ENCODE peak calls at places on chromosome 4, in six cellular contexts. One of them, this sample, is unnamed.

GRCh38 chr4:140335076-140335475 is 38.4 kb upstream of the SCOC start:
- DNase-seq in sciatic nerve: no peak
- DNase-seq in AG09319: no peak
- DNase-seq in GDM1: no peak
- DNase-seq in stimulated activated CD4-positive, alpha-beta T cell treated with anti-CD3 and anti-CD28 coated beads, Interleukin-12 subunit alpha, Interleukin-12 subunit beta, amount 100 ng/mL, for 48 hours: no peak
- DNase-seq in nephron progenitor cell: no peak
- DNase-seq in this sample: no peak

GRCh38 chr4:117085185-117085701 is at the start of gene TRAM1L1:
- DNase-seq in nephron progenitor cell: peak
- DNase-seq in sciatic nerve: peak
- DNase-seq in GDM1: peak
- DNase-seq in stimulated activated CD4-positive, alpha-beta T cell treated with anti-CD3 and anti-CD28 coated beads, Interleukin-12 subunit alpha, Interleukin-12 subunit beta, amount 100 ng/mL, for 48 hours: no peak
- DNase-seq in AG09319: peak
- DNase-seq in this sample: peak

GRCh38 chr4:141926414-141926813 is 290.0 kb downstream of the IL15 start:
- DNase-seq in GDM1: no peak
- DNase-seq in stimulated activated CD4-positive, alpha-beta T cell treated with anti-CD3 and anti-CD28 coated beads, Interleukin-12 subunit alpha, Interleukin-12 subunit beta, amount 100 ng/mL, for 48 hours: no peak
- DNase-seq in nephron progenitor cell: no peak
- DNase-seq in sciatic nerve: no peak
- DNase-seq in AG09319: no peak
- DNase-seq in this sample: no peak

GRCh38 chr4:23717528-23718248 is 172.2 kb downstream of the PPARGC1A start:
- DNase-seq in GDM1: no peak
- DNase-seq in AG09319: no peak
- DNase-seq in stimulated activated CD4-positive, alpha-beta T cell treated with anti-CD3 and anti-CD28 coated beads, Interleukin-12 subunit alpha, Interleukin-12 subunit beta, amount 100 ng/mL, for 48 hours: no peak
- DNase-seq in sciatic nerve: no peak
- DNase-seq in nephron progenitor cell: no peak
- DNase-seq in this sample: no peak

GRCh38 chr4:86032476-86033022 is 327.3 kb downstream of the MAPK10 start:
- DNase-seq in GDM1: peak
- DNase-seq in nephron progenitor cell: no peak
- DNase-seq in AG09319: peak
- DNase-seq in stimulated activated CD4-positive, alpha-beta T cell treated with anti-CD3 and anti-CD28 coated beads, Interleukin-12 subunit alpha, Interleukin-12 subunit beta, amount 100 ng/mL, for 48 hours: no peak
- DNase-seq in sciatic nerve: no peak
- DNase-seq in this sample: no peak

GRCh38 chr4:171203425-171203824 is 609.8 kb upstream of the GALNTL6 start:
- DNase-seq in sciatic nerve: no peak
- DNase-seq in nephron progenitor cell: no peak
- DNase-seq in AG09319: no peak
- DNase-seq in stimulated activated CD4-positive, alpha-beta T cell treated with anti-CD3 and anti-CD28 coated beads, Interleukin-12 subunit alpha, Interleukin-12 subunit beta, amount 100 ng/mL, for 48 hours: no peak
- DNase-seq in GDM1: no peak
- DNase-seq in this sample: no peak

GRCh38 chr4:212438-213174 is 88.3 kb downstream of the ZNF718 start:
- DNase-seq in sciatic nerve: peak
- DNase-seq in stimulated activated CD4-positive, alpha-beta T cell treated with anti-CD3 and anti-CD28 coated beads, Interleukin-12 subunit alpha, Interleukin-12 subunit beta, amount 100 ng/mL, for 48 hours: no peak
- DNase-seq in nephron progenitor cell: peak
- DNase-seq in AG09319: peak
- DNase-seq in GDM1: no peak
- DNase-seq in this sample: no peak

GRCh38 chr4:128725405-128725804 is 84.1 kb upstream of the JADE1 start:
- DNase-seq in nephron progenitor cell: no peak
- DNase-seq in sciatic nerve: no peak
- DNase-seq in GDM1: no peak
- DNase-seq in stimulated activated CD4-positive, alpha-beta T cell treated with anti-CD3 and anti-CD28 coated beads, Interleukin-12 subunit alpha, Interleukin-12 subunit beta, amount 100 ng/mL, for 48 hours: no peak
- DNase-seq in AG09319: no peak
- DNase-seq in this sample: no peak

GRCh38 chr4:41290486-41290885 is 33.8 kb downstream of the UCHL1 start:
- DNase-seq in stimulated activated CD4-positive, alpha-beta T cell treated with anti-CD3 and anti-CD28 coated beads, Interleukin-12 subunit alpha, Interleukin-12 subunit beta, amount 100 ng/mL, for 48 hours: no peak
- DNase-seq in GDM1: no peak
- DNase-seq in nephron progenitor cell: no peak
- DNase-seq in AG09319: no peak
- DNase-seq in sciatic nerve: no peak
- DNase-seq in this sample: no peak

GRCh38 chr4:98688416-98689290 is 30.2 kb upstream of the TSPAN5 start:
- DNase-seq in GDM1: no peak
- DNase-seq in nephron progenitor cell: no peak
- DNase-seq in AG09319: no peak
- DNase-seq in sciatic nerve: no peak
- DNase-seq in stimulated activated CD4-positive, alpha-beta T cell treated with anti-CD3 and anti-CD28 coated beads, Interleukin-12 subunit alpha, Interleukin-12 subunit beta, amount 100 ng/mL, for 48 hours: peak
- DNase-seq in this sample: no peak

GRCh38 chr4:154490589-154491340 is 834 bp downstream of the DCHS2 start:
- DNase-seq in nephron progenitor cell: peak
- DNase-seq in stimulated activated CD4-positive, alpha-beta T cell treated with anti-CD3 and anti-CD28 coated beads, Interleukin-12 subunit alpha, Interleukin-12 subunit beta, amount 100 ng/mL, for 48 hours: no peak
- DNase-seq in sciatic nerve: peak
- DNase-seq in GDM1: no peak
- DNase-seq in AG09319: no peak
- DNase-seq in this sample: peak

GRCh38 chr4:823761-824460 is 2.0 kb downstream of the CPLX1 start:
- DNase-seq in GDM1: no peak
- DNase-seq in AG09319: no peak
- DNase-seq in nephron progenitor cell: no peak
- DNase-seq in stimulated activated CD4-positive, alpha-beta T cell treated with anti-CD3 and anti-CD28 coated beads, Interleukin-12 subunit alpha, Interleukin-12 subunit beta, amount 100 ng/mL, for 48 hours: no peak
- DNase-seq in sciatic nerve: no peak
- DNase-seq in this sample: no peak

GRCh38 chr4:114034189-114034588 is 54.7 kb upstream of the ARSJ start:
- DNase-seq in GDM1: no peak
- DNase-seq in AG09319: no peak
- DNase-seq in sciatic nerve: no peak
- DNase-seq in nephron progenitor cell: no peak
- DNase-seq in stimulated activated CD4-positive, alpha-beta T cell treated with anti-CD3 and anti-CD28 coated beads, Interleukin-12 subunit alpha, Interleukin-12 subunit beta, amount 100 ng/mL, for 48 hours: no peak
- DNase-seq in this sample: no peak

GRCh38 chr4:38449506-38450174 is 214.4 kb upstream of the KLF3 start:
- DNase-seq in sciatic nerve: no peak
- DNase-seq in AG09319: no peak
- DNase-seq in GDM1: no peak
- DNase-seq in nephron progenitor cell: no peak
- DNase-seq in stimulated activated CD4-positive, alpha-beta T cell treated with anti-CD3 and anti-CD28 coated beads, Interleukin-12 subunit alpha, Interleukin-12 subunit beta, amount 100 ng/mL, for 48 hours: no peak
- DNase-seq in this sample: peak

GRCh38 chr4:117326091-117326490 is 240.7 kb upstream of the TRAM1L1 start:
- DNase-seq in stimulated activated CD4-positive, alpha-beta T cell treated with anti-CD3 and anti-CD28 coated beads, Interleukin-12 subunit alpha, Interleukin-12 subunit beta, amount 100 ng/mL, for 48 hours: no peak
- DNase-seq in sciatic nerve: no peak
- DNase-seq in GDM1: no peak
- DNase-seq in nephron progenitor cell: no peak
- DNase-seq in AG09319: no peak
- DNase-seq in this sample: no peak

GRCh38 chr4:31104033-31104432 is 383.9 kb downstream of the PCDH7 start:
- DNase-seq in nephron progenitor cell: no peak
- DNase-seq in sciatic nerve: no peak
- DNase-seq in stimulated activated CD4-positive, alpha-beta T cell treated with anti-CD3 and anti-CD28 coated beads, Interleukin-12 subunit alpha, Interleukin-12 subunit beta, amount 100 ng/mL, for 48 hours: no peak
- DNase-seq in AG09319: no peak
- DNase-seq in GDM1: no peak
- DNase-seq in this sample: no peak

GRCh38 chr4:94397635-94398034 is 54.1 kb upstream of the PDLIM5 start:
- DNase-seq in stimulated activated CD4-positive, alpha-beta T cell treated with anti-CD3 and anti-CD28 coated beads, Interleukin-12 subunit alpha, Interleukin-12 subunit beta, amount 100 ng/mL, for 48 hours: no peak
- DNase-seq in AG09319: no peak
- DNase-seq in nephron progenitor cell: no peak
- DNase-seq in sciatic nerve: no peak
- DNase-seq in GDM1: no peak
- DNase-seq in this sample: no peak

This sample was measured in H9.